ENCODE peak calls at places on chromosome 3, in nine cellular contexts. W, X, A, C, Y, B, P, K and U are unnamed samples.

GRCh38 chr3:55169608-55170010 is 241.8 kb upstream of the LRTM1 start:
- DNase-seq in W (no peak), X (no peak), A (peak), C (peak), Y (no peak), B (peak), P (no peak), K (no peak), U (peak)

GRCh38 chr3:171317133-171317532 is 143.1 kb downstream of the TNIK start:
- DNase-seq in W (no peak), X (peak), A (peak), C (no peak), Y (no peak), B (no peak), P (no peak), K (no peak), U (no peak)

GRCh38 chr3:15276028-15276717 is 56.2 kb downstream of the SH3BP5 start:
- DNase-seq in W (no peak), X (no peak), A (peak), C (no peak), Y (no peak), B (no peak), P (no peak), K (no peak), U (peak)

GRCh38 chr3:20878676-20879075 is 692.7 kb upstream of the SGO1 start:
- DNase-seq in W (no peak), X (no peak), A (no peak), C (no peak), Y (no peak), B (no peak), P (no peak), K (no peak), U (no peak)

GRCh38 chr3:177237206-177237605 is 39.9 kb upstream of the TBL1XR1 start:
- DNase-seq in W (no peak), X (no peak), A (no peak), C (no peak), Y (no peak), B (no peak), P (no peak), K (no peak), U (peak)

GRCh38 chr3:72021531-72021930 is 236.6 kb upstream of the PROK2 start:
- DNase-seq in W (no peak), X (no peak), A (no peak), C (no peak), Y (no peak), B (no peak), P (no peak), K (peak), U (no peak)

GRCh38 chr3:101890716-101891115 is 41.4 kb downstream of the NFKBIZ start:
- DNase-seq in W (no peak), X (no peak), A (peak), C (no peak), Y (no peak), B (no peak), P (no peak), K (no peak), U (peak)

GRCh38 chr3:196499807-196500524 is 3.6 kb downstream of the RNF168 start:
- DNase-seq in W (no peak), X (no peak), A (no peak), C (no peak), Y (no peak), B (no peak), P (no peak), K (no peak), U (peak)

GRCh38 chr3:56851966-56852884 is 50.5 kb upstream of the ARHGEF3 start:
- DNase-seq in W (no peak), X (no peak), A (peak), C (no peak), Y (no peak), B (peak), P (no peak), K (no peak), U (no peak)

GRCh38 chr3:187039723-187040414 is 99.4 kb downstream of the RPL39L start:
- DNase-seq in W (no peak), X (no peak), A (no peak), C (no peak), Y (no peak), B (no peak), P (no peak), K (no peak), U (no peak)

GRCh38 chr3:130849111-130849552 is 44.8 kb upstream of the ATP2C1 start:
- DNase-seq in W (no peak), X (peak), A (no peak), C (no peak), Y (no peak), B (no peak), P (peak), K (no peak), U (no peak)

GRCh38 chr3:127822836-127823589 is 698 bp upstream of the MGLL start:
- DNase-seq in W (no peak), X (peak), A (no peak), C (no peak), Y (peak), B (no peak), P (no peak), K (no peak), U (peak)

GRCh38 chr3:38268522-38268921 is 2.9 kb downstream of the SLC22A13 start:
- DNase-seq in W (no peak), X (no peak), A (no peak), C (no peak), Y (no peak), B (no peak), P (no peak), K (no peak), U (no peak)

GRCh38 chr3:174330303-174330702 is 528.8 kb upstream of the NAALADL2 start:
- DNase-seq in W (no peak), X (no peak), A (peak), C (peak), Y (no peak), B (peak), P (no peak), K (no peak), U (peak)

GRCh38 chr3:170621256-170621655 is 35.4 kb upstream of the SLC7A14 start:
- DNase-seq in W (no peak), X (no peak), A (no peak), C (no peak), Y (no peak), B (no peak), P (no peak), K (no peak), U (no peak)